ENCODE peak calls at places on chromosomes 5 and 9, in seven cellular contexts. L, M, E, I, G, B and D are unnamed samples.

GRCh38 chr5:1492757-1493156 is 31.0 kb downstream of the LPCAT1 start:
- DNase-seq in L (no peak), M (no peak), E (no peak), I (no peak), G (no peak), B (no peak), D (no peak)

GRCh38 chr9:2299156-2299842 is 284.2 kb downstream of the SMARCA2 start:
- DNase-seq in L (no peak), M (no peak), E (peak), I (no peak), G (peak), B (no peak), D (no peak)

GRCh38 chr5:97888439-97888838 is 705.4 kb upstream of the RIOK2 start:
- DNase-seq in L (no peak), M (no peak), E (no peak), I (no peak), G (no peak), B (no peak), D (no peak)

GRCh38 chr9:131578016-131578415 is 32.7 kb downstream of the PRRT1B start:
- DNase-seq in L (no peak), M (no peak), E (no peak), I (no peak), G (no peak), B (no peak), D (no peak)

GRCh38 chr9:86822414-86822813 is 124.9 kb downstream of the GAS1 start:
- DNase-seq in L (no peak), M (no peak), E (no peak), I (no peak), G (no peak), B (no peak), D (no peak)

GRCh38 chr9:5553211-5553610 is 42.9 kb downstream of the PDCD1LG2 start:
- DNase-seq in L (peak), M (no peak), E (no peak), I (no peak), G (no peak), B (no peak), D (no peak)

GRCh38 chr5:107290780-107291398 is 379.8 kb downstream of the EFNA5 start:
- DNase-seq in L (no peak), M (no peak), E (peak), I (no peak), G (no peak), B (no peak), D (no peak)

GRCh38 chr9:114343471-114344187 is 14.0 kb downstream of the ORM2 start:
- DNase-seq in L (peak), M (peak), E (no peak), I (no peak), G (no peak), B (no peak), D (no peak)

GRCh38 chr5:168680395-168680794 is 101.2 kb upstream of the PANK3 start:
- DNase-seq in L (no peak), M (no peak), E (no peak), I (no peak), G (no peak), B (no peak), D (no peak)

GRCh38 chr9:107024193-107024592 is 161.2 kb downstream of the ZNF462 start:
- DNase-seq in L (peak), M (no peak), E (no peak), I (no peak), G (no peak), B (no peak), D (no peak)

GRCh38 chr9:131468031-131468430 is 34.7 kb upstream of the POMT1 start:
- DNase-seq in L (no peak), M (no peak), E (no peak), I (no peak), G (peak), B (no peak), D (no peak)

GRCh38 chr9:36748322-36748899 is 175.7 kb downstream of the MELK start:
- DNase-seq in L (peak), M (no peak), E (no peak), I (peak), G (no peak), B (peak), D (no peak)

GRCh38 chr9:109320734-109321448 is at the start of gene EPB41L4B:
- DNase-seq in L (peak), M (peak), E (peak), I (peak), G (peak), B (peak), D (peak)

GRCh38 chr9:8560560-8561525 is 761.3 kb upstream of the DMAC1 start:
- DNase-seq in L (peak), M (no peak), E (no peak), I (no peak), G (no peak), B (no peak), D (no peak)

GRCh38 chr5:71974622-71975021 is 132.7 kb upstream of the MAP1B start:
- DNase-seq in L (no peak), M (no peak), E (no peak), I (no peak), G (no peak), B (no peak), D (no peak)

GRCh38 chr9:23774266-23774665 is 51.8 kb downstream of the ELAVL2 start:
- DNase-seq in L (no peak), M (no peak), E (no peak), I (no peak), G (no peak), B (no peak), D (no peak)

GRCh38 chr9:105341784-105342183 is 97.3 kb downstream of the SLC44A1 start:
- DNase-seq in L (peak), M (no peak), E (no peak), I (no peak), G (no peak), B (no peak), D (no peak)

GRCh38 chr5:130546216-130546615 is 618.8 kb downstream of the HINT1 start:
- DNase-seq in L (no peak), M (no peak), E (no peak), I (no peak), G (no peak), B (no peak), D (no peak)

GRCh38 chr5:173988554-173989431 is at the start of gene C5orf47:
- DNase-seq in L (no peak), M (no peak), E (no peak), I (no peak), G (no peak), B (no peak), D (no peak)

GRCh38 chr5:159601216-159601615 is 270.9 kb upstream of the IL12B start:
- DNase-seq in L (peak), M (no peak), E (no peak), I (no peak), G (no peak), B (no peak), D (no peak)

GRCh38 chr5:31114817-31115216 is 78.7 kb upstream of the CDH6 start:
- DNase-seq in L (no peak), M (no peak), E (no peak), I (no peak), G (no peak), B (no peak), D (no peak)

GRCh38 chr9:127583605-127584053 is 28.4 kb upstream of the STXBP1 start:
- DNase-seq in L (peak), M (no peak), E (no peak), I (no peak), G (no peak), B (no peak), D (no peak)

GRCh38 chr5:95390812-95391492 is at the start of gene FAM81B:
- DNase-seq in L (no peak), M (no peak), E (no peak), I (no peak), G (no peak), B (no peak), D (no peak)

GRCh38 chr9:82180711-82181110 is 192.1 kb downstream of the SPATA31D1 start:
- DNase-seq in L (no peak), M (no peak), E (no peak), I (no peak), G (no peak), B (no peak), D (no peak)

GRCh38 chr9:109249615-109250014 is 71.2 kb downstream of the EPB41L4B start:
- DNase-seq in L (no peak), M (no peak), E (no peak), I (no peak), G (no peak), B (no peak), D (no peak)

GRCh38 chr5:166505086-166505485 is 1786.4 kb upstream of the WWC1 start:
- DNase-seq in L (no peak), M (no peak), E (no peak), I (no peak), G (no peak), B (no peak), D (no peak)

GRCh38 chr5:93497101-93497500 is 83.9 kb downstream of the NR2F1-AS1 start:
- DNase-seq in L (peak), M (no peak), E (no peak), I (no peak), G (no peak), B (no peak), D (no peak)

GRCh38 chr9:108813951-108814601 is 41.7 kb downstream of the ACTL7B start:
- DNase-seq in L (peak), M (no peak), E (no peak), I (peak), G (no peak), B (no peak), D (no peak)

GRCh38 chr5:170811719-170812118 is 28.2 kb downstream of the GABRP start:
- DNase-seq in L (no peak), M (no peak), E (no peak), I (no peak), G (no peak), B (no peak), D (no peak)

GRCh38 chr5:170805666-170806065 is 22.1 kb downstream of the GABRP start:
- DNase-seq in L (no peak), M (no peak), E (no peak), I (no peak), G (no peak), B (no peak), D (no peak)

GRCh38 chr5:170813231-170813630 is 29.7 kb downstream of the GABRP start:
- DNase-seq in L (no peak), M (no peak), E (no peak), I (no peak), G (no peak), B (no peak), D (no peak)

DNA sequence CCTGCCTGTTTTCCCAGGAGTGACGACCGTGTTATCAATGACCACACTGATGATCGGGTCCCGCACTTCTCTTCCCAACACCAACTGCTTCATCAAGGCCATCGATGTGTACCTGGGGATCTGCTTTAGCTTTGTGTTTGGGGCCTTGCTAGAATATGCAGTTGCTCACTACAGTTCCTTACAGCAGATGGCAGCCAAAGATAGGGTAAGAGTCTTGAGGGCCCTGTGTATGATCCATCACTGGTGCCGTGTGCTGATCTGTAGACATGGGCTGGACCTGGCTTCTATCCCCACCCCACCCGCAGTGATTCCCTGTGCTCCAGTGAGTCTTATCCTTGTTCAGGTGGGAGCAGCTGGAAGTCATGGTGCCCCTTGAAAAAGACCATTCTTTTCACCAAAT is 26.0 kb downstream of the GABRP start:
- DNase-seq in L (peak), M (peak), E (peak), I (no peak), G (no peak), B (no peak), D (no peak)
- TF ChIP-seq CTCF in L (peak), M (peak), E (peak), I (no peak), G (peak), B (peak), D (no peak)

GRCh38 chr5:145701404-145701803 is 133.7 kb downstream of the PRELID2 start:
- DNase-seq in L (no peak), M (no peak), E (no peak), I (no peak), G (no peak), B (no peak), D (no peak)
- TF ChIP-seq CTCF in L (no peak), M (no peak), E (no peak), I (no peak), G (no peak), B (peak), D (no peak)

GRCh38 chr5:7857361-7857760 is 6.4 kb upstream of the CFAP90 start:
- DNase-seq in L (no peak), M (no peak), E (no peak), I (no peak), G (no peak), B (no peak), D (no peak)

GRCh38 chr5:7857918-7858632 is 7.1 kb upstream of the CFAP90 start:
- DNase-seq in L (no peak), M (no peak), E (no peak), I (no peak), G (no peak), B (no peak), D (no peak)

GRCh38 chr5:7855611-7856010 is 4.7 kb upstream of the CFAP90 start:
- DNase-seq in L (no peak), M (no peak), E (no peak), I (no peak), G (no peak), B (no peak), D (no peak)

GRCh38 chr5:7852988-7853387 is 2.1 kb upstream of the CFAP90 start:
- DNase-seq in L (no peak), M (no peak), E (no peak), I (no peak), G (no peak), B (no peak), D (no peak)

GRCh38 chr5:7856855-7857254 is 5.9 kb upstream of the CFAP90 start:
- DNase-seq in L (peak), M (peak), E (no peak), I (peak), G (no peak), B (peak), D (no peak)
- TF ChIP-seq CTCF in L (peak), M (peak), E (peak), I (peak), G (peak), B (peak), D (peak)

GRCh38 chr5:125225424-125225823 is 479.0 kb upstream of the ZNF608 start:
- DNase-seq in L (no peak), M (no peak), E (no peak), I (no peak), G (no peak), B (no peak), D (no peak)

GRCh38 chr5:125229556-125229955 is 483.1 kb upstream of the ZNF608 start:
- DNase-seq in L (no peak), M (no peak), E (no peak), I (no peak), G (no peak), B (no peak), D (no peak)

GRCh38 chr5:125228358-125228757 is 481.9 kb upstream of the ZNF608 start:
- DNase-seq in L (no peak), M (no peak), E (no peak), I (no peak), G (no peak), B (no peak), D (no peak)

GRCh38 chr5:125226825-125227224 is 480.4 kb upstream of the ZNF608 start:
- DNase-seq in L (no peak), M (no peak), E (no peak), I (no peak), G (no peak), B (no peak), D (no peak)

GRCh38 chr5:125227333-125228075 is 481.1 kb upstream of the ZNF608 start:
- DNase-seq in L (peak), M (peak), E (no peak), I (no peak), G (no peak), B (peak), D (no peak)
- TF ChIP-seq CTCF in L (peak), M (peak), E (no peak), I (no peak), G (no peak), B (peak), D (no peak)

GRCh38 chr5:10690460-10690859 is 70.6 kb downstream of the DAP start:
- DNase-seq in L (no peak), M (no peak), E (no peak), I (no peak), G (no peak), B (no peak), D (no peak)

GRCh38 chr5:10691826-10692785 is 68.9 kb downstream of the DAP start:
- DNase-seq in L (no peak), M (no peak), E (no peak), I (no peak), G (no peak), B (no peak), D (no peak)

GRCh38 chr5:10699281-10699874 is 61.7 kb downstream of the DAP start:
- DNase-seq in L (no peak), M (no peak), E (no peak), I (no peak), G (no peak), B (no peak), D (no peak)

GRCh38 chr5:10695759-10696543 is 65.1 kb downstream of the DAP start:
- DNase-seq in L (no peak), M (no peak), E (no peak), I (no peak), G (no peak), B (no peak), D (no peak)

DNA sequence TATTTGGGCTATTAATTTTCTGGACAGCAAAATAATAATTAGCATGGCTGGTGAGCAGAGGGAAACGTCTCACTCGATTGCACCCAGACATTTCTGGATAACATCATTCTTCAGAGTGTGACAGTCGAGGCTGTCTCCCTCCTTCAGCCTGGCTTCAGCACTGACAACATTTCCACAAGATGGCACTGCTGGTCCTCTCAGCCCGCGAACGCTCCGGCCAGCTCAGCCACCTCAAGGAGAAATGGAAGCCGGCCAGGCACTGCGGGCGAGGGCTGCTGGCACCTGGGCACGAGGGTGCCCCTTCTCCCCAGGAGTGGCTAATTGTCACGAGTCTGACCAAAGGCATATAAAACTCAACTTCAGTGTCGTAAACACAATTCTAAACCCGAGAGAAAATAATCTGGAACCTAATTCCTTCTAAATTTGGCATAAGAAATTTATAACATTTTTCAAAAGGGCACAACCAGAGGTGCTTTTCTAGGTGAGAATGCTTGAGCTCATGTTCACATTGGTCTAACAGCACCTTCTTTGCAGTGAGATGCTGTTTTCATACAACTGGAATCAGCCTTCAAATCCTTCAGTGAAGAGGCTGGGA is 65.9 kb downstream of the DAP start:
- DNase-seq in L (peak), M (peak), E (peak), I (peak), G (peak), B (peak), D (no peak)
- TF ChIP-seq CTCF in L (peak), M (peak), E (peak), I (peak), G (peak), B (peak), D (peak)

DNA sequence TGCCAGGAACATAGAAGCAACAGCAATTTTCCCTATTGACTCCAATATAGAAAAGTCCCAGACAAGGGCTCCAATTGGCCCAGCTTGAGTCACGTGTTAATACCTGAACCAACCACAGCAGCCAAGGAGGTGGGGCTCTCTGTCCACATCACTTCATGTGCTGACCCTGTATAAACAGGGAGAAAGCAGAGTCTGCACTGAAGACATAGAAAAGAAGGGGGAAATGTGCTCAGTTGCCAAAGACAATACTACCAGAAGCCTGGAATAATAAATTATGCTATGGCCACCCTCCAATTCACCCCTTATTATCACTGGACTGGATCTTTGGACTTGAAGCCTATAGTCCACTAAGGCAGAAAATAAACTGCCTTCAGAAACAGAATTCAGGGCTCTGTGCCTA is 275.4 kb downstream of the EPB41L4A start:
- DNase-seq in L (no peak), M (no peak), E (no peak), I (no peak), G (no peak), B (no peak), D (no peak)
- TF ChIP-seq CTCF in L (no peak), M (no peak), E (no peak), I (no peak), G (no peak), B (no peak), D (no peak)

GRCh38 chr5:113806250-113806649 is 292.8 kb downstream of the YTHDC2 start:
- DNase-seq in L (peak), M (no peak), E (no peak), I (no peak), G (no peak), B (no peak), D (no peak)
- TF ChIP-seq CTCF in L (peak), M (peak), E (peak), I (no peak), G (peak), B (peak), D (no peak)

DNA sequence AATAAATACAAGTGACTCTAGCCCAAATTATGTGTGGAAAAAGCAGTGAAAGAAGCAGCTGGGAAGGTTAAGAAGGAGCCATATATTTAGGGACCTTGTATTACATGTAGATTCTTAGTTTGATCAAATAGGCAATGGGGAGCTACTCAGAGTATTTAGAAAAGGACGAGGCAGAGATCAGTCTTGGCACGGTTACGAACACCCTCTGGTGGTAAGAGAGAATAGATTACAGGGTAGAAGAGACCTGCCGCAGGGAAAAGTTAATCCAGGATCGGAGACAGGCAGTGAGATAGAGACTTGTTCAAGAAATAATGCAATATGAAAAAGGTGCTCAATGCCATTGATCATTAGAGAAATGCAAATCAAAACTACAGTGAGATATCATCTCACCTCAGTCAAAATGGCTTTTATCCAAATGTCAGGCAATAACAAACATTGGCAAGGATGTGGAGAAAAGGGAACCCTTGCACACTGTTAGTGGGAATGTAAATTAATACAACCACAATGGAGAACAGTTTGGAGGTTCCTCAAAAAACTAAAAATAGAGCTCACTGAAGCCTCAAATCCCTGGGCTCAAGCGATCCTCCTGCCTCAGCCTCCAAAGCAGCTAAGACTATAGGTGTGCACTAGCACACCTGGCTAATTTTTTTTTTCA is 12.0 kb downstream of the INIP start:
- DNase-seq in L (peak), M (peak), E (peak), I (no peak), G (no peak), B (peak), D (no peak)
- TF ChIP-seq CTCF in L (peak), M (peak), E (peak), I (no peak), G (peak), B (peak), D (no peak)